ENCODE peak calls at places on chromosomes 11 and 22, in seven cellular contexts. A is ELR, X is type B pancreatic cell, D is ELF-1, O is ovary, V is pancreas, T is lower lobe of right lung. C is an unnamed sample.

GRCh38 chr11:16933756-16934603 is 80.2 kb downstream of the PLEKHA7 start:
- DNase-seq in A (peak; percentile 33), X (no peak), D (peak; percentile 85), O (peak; percentile 70), V (no peak), T (no peak), C (no peak)

GRCh38 chr11:75219869-75220268 is 20.7 kb upstream of the TPBGL start:
- DNase-seq in A (no peak), X (no peak), D (no peak), O (no peak), V (peak; percentile 53), T (no peak), C (peak; percentile 27)

GRCh38 chr11:102476069-102476468 is 23.5 kb upstream of the TMEM123 start:
- DNase-seq in A (peak; percentile 10), X (no peak), D (no peak), O (no peak), V (no peak), T (no peak), C (no peak)

GRCh38 chr22:42701694-42702093 is 19.0 kb downstream of the A4GALT start:
- DNase-seq in A (no peak), X (no peak), D (no peak), O (no peak), V (no peak), T (no peak), C (no peak)

GRCh38 chr11:2144549-2145220 is 5.5 kb upstream of the IGF2 start:
- DNase-seq in A (no peak), X (no peak), D (no peak), O (no peak), V (no peak), T (no peak), C (no peak)

GRCh38 chr11:104672897-104673296 is 225.4 kb downstream of the CASP12 start:
- DNase-seq in A (no peak), X (no peak), D (no peak), O (no peak), V (no peak), T (no peak), C (peak; percentile 41)

GRCh38 chr11:65036931-65037330 is 4.1 kb upstream of the SAC3D1 start:
- DNase-seq in A (no peak), X (no peak), D (no peak), O (no peak), V (peak; percentile 85), T (peak; percentile 71), C (no peak)

GRCh38 chr11:2779981-2780849 is 80.4 kb upstream of the KCNQ1OT1 start:
- DNase-seq in A (no peak), X (peak; percentile 65), D (no peak), O (peak; percentile 79), V (peak; percentile 63), T (peak; percentile 49), C (no peak)

GRCh38 chr11:102276302-102277182 is 40.7 kb upstream of the BIRC3 start:
- DNase-seq in A (no peak), X (no peak), D (no peak), O (no peak), V (no peak), T (no peak), C (no peak)

GRCh38 chr11:62705880-62706831 is 1.1 kb downstream of the BSCL2 start:
- DNase-seq in A (peak; percentile 96), X (peak; percentile 97), D (peak; percentile 95), O (peak; percentile 97), V (peak; percentile 99), T (peak; percentile 97), C (peak; percentile 97)

GRCh38 chr11:111429066-111429506 is 50.0 kb upstream of the POU2AF1 start:
- DNase-seq in A (peak; percentile 59), X (no peak), D (no peak), O (peak; percentile 65), V (peak; percentile 71), T (no peak), C (peak; percentile 84)

GRCh38 chr11:95305726-95306522 is 74.9 kb upstream of the SESN3 start:
- DNase-seq in A (no peak), X (no peak), D (no peak), O (no peak), V (no peak), T (no peak), C (no peak)

GRCh38 chr11:68373189-68373809 is 60.9 kb downstream of the LRP5 start:
- DNase-seq in A (no peak), X (no peak), D (peak; percentile 20), O (peak; percentile 72), V (no peak), T (no peak), C (peak; percentile 92)

GRCh38 chr11:16981651-16982194 is 32.5 kb downstream of the PLEKHA7 start:
- DNase-seq in A (peak; percentile 8), X (peak; percentile 78), D (peak; percentile 77), O (no peak), V (no peak), T (peak; percentile 61), C (no peak)

GRCh38 chr11:94853836-94854235 is 85.7 kb downstream of the AMOTL1 start:
- DNase-seq in A (no peak), X (no peak), D (no peak), O (no peak), V (no peak), T (no peak), C (no peak)

GRCh38 chr22:41857160-41857859 is 24.4 kb downstream of the SREBF2 start:
- DNase-seq in A (peak; percentile 87), X (no peak), D (peak; percentile 70), O (no peak), V (no peak), T (no peak), C (peak; percentile 59)

GRCh38 chr11:133443361-133443760 is 88.9 kb downstream of the OPCML start:
- DNase-seq in A (no peak), X (no peak), D (no peak), O (no peak), V (no peak), T (no peak), C (no peak)

GRCh38 chr11:85767277-85767676 is 43.7 kb downstream of the SYTL2 start:
- DNase-seq in A (no peak), X (no peak), D (no peak), O (no peak), V (no peak), T (no peak), C (no peak)

GRCh38 chr11:1230456-1231395 is 7.9 kb downstream of the MUC5B start:
- DNase-seq in A (no peak), X (no peak), D (peak; percentile 42), O (no peak), V (peak; percentile 49), T (peak; percentile 42), C (peak; percentile 83)

GRCh38 chr11:1847941-1848639 is 4.8 kb upstream of the LSP1 start:
- DNase-seq in A (no peak), X (no peak), D (no peak), O (peak; percentile 75), V (no peak), T (no peak), C (no peak)

GRCh38 chr11:114059984-114060401 is 482 bp downstream of the ZBTB16 start:
- DNase-seq in A (peak; percentile 8), X (no peak), D (no peak), O (peak; percentile 77), V (peak; percentile 70), T (peak; percentile 73), C (peak; percentile 79)

GRCh38 chr11:118434553-118435232 is 1.6 kb upstream of the KMT2A start:
- DNase-seq in A (peak; percentile 53), X (peak; percentile 75), D (peak; percentile 85), O (peak; percentile 50), V (peak; percentile 59), T (peak; percentile 52), C (peak; percentile 71)

GRCh38 chr11:102413497-102413896 is 39.1 kb downstream of the TMEM123 start:
- DNase-seq in A (no peak), X (no peak), D (no peak), O (no peak), V (no peak), T (no peak), C (no peak)

GRCh38 chr22:19037282-19038163 is 84.7 kb downstream of the DGCR2 start:
- DNase-seq in A (no peak), X (peak; percentile 65), D (no peak), O (no peak), V (peak; percentile 42), T (peak; percentile 24), C (no peak)

GRCh38 chr11:79439893-79440450 is 858 bp downstream of the TENM4 start:
- DNase-seq in A (no peak), X (peak; percentile 76), D (peak; percentile 66), O (peak; percentile 74), V (peak; percentile 74), T (peak; percentile 44), C (peak; percentile 87)

GRCh38 chr11:126561327-126561893 is 205.9 kb downstream of the ST3GAL4 start:
- DNase-seq in A (peak; percentile 49), X (no peak), D (peak; percentile 66), O (peak; percentile 53), V (no peak), T (no peak), C (peak; percentile 24)

GRCh38 chr11:112212710-112213109 is 13.5 kb upstream of the PTS start:
- DNase-seq in A (no peak), X (no peak), D (no peak), O (no peak), V (no peak), T (no peak), C (no peak)

GRCh38 chr11:115616941-115617340 is 112.7 kb upstream of the CADM1 start:
- DNase-seq in A (peak; percentile 32), X (no peak), D (no peak), O (no peak), V (no peak), T (no peak), C (no peak)

GRCh38 chr11:104819603-104820002 is 78.7 kb downstream of the CASP12 start:
- DNase-seq in A (no peak), X (no peak), D (no peak), O (no peak), V (no peak), T (no peak), C (no peak)

GRCh38 chr11:119258983-119259382 is 52.8 kb downstream of the CBL start:
- DNase-seq in A (no peak), X (no peak), D (no peak), O (no peak), V (no peak), T (no peak), C (no peak)

GRCh38 chr11:28110839-28111235 is 2.6 kb downstream of the METTL15 start:
- DNase-seq in A (peak; percentile 31), X (no peak), D (no peak), O (no peak), V (no peak), T (no peak), C (peak; percentile 26)

GRCh38 chr22:33524511-33525270 is 395.6 kb downstream of the LARGE1 start:
- DNase-seq in A (no peak), X (no peak), D (no peak), O (no peak), V (no peak), T (no peak), C (no peak)

GRCh38 chr22:45997077-45997774 is 20.3 kb upstream of the WNT7B start:
- DNase-seq in A (peak; percentile 94), X (no peak), D (peak; percentile 67), O (peak; percentile 96), V (peak; percentile 73), T (peak; percentile 86), C (peak; percentile 43)

GRCh38 chr22:30841264-30841663 is 127.3 kb downstream of the MORC2 start:
- DNase-seq in A (peak; percentile 72), X (no peak), D (no peak), O (no peak), V (no peak), T (no peak), C (no peak)

GRCh38 chr22:37193629-37194191 is 5.7 kb upstream of the C1QTNF6 start:
- DNase-seq in A (peak; percentile 73), X (no peak), D (no peak), O (peak; percentile 21), V (no peak), T (peak; percentile 46), C (no peak)

GRCh38 chr11:60762851-60763691 is 6.4 kb downstream of the MS4A15 start:
- DNase-seq in A (peak; percentile 40), X (no peak), D (peak; percentile 41), O (no peak), V (no peak), T (no peak), C (peak; percentile 65)